ENCODE peak calls at places on chromosome 22, in four cellular contexts. E is dorsolateral prefrontal cortex, X is brain microvascular endothelial cell, Q is transverse colon. R is an unnamed sample.
A peak's percentile ranks its signal among the peaks of the same experiment; 100 is the strongest.

GRCh38 chr22:36384766-36385400 is 2.9 kb downstream of the MYH9 start:
- DNase-seq in Q (no peak), E (no peak), X (no peak), R (peak; percentile 30)

GRCh38 chr22:36301384-36301828 is 48.5 kb downstream of the APOL1 start:
- DNase-seq in Q (peak; percentile 85), X (peak; percentile 36), E (peak; percentile 84), R (no peak)

GRCh38 chr22:30078320-30079311 is 1.6 kb upstream of the HORMAD2 start:
- DNase-seq in X (no peak), Q (no peak), E (no peak), R (peak; percentile 40)

GRCh38 chr22:36245805-36246356 is 6.6 kb upstream of the APOL2 start:
- DNase-seq in E (no peak), X (no peak), Q (no peak), R (no peak)

GRCh38 chr22:20469110-20469855 is 26.3 kb downstream of the KLHL22 start:
- DNase-seq in X (no peak), Q (no peak), E (no peak), R (no peak)

GRCh38 chr22:19876941-19877625 is 22.4 kb upstream of the GNB1L start:
- DNase-seq in Q (no peak), X (no peak), E (no peak), R (no peak)

GRCh38 chr22:30210235-30210831 is 36.2 kb downstream of the LIF start:
- DNase-seq in E (no peak), Q (no peak), X (peak; percentile 81), R (peak; percentile 79)

GRCh38 chr22:23075525-23076216 is 5.4 kb downstream of the GNAZ start:
- DNase-seq in X (no peak), Q (no peak), E (no peak), R (no peak)

GRCh38 chr22:47808236-47808845 is 1045.9 kb downstream of the TBC1D22A start:
- DNase-seq in Q (no peak), X (no peak), E (no peak), R (no peak)

GRCh38 chr22:30261134-30261533 is 5.5 kb downstream of the OSM start:
- DNase-seq in E (no peak), Q (no peak), X (no peak), R (no peak)

GRCh38 chr22:37443086-37443485 is 15.8 kb upstream of the ELFN2 start:
- DNase-seq in Q (no peak), X (no peak), E (no peak), R (no peak)

GRCh38 chr22:19819911-19820879 is 34.5 kb downstream of the GNB1L start:
- DNase-seq in X (no peak), Q (no peak), E (peak; percentile 2), R (no peak)

GRCh38 chr22:44424867-44425351 is 73.1 kb downstream of the RTL6 start:
- DNase-seq in E (no peak), X (no peak), Q (no peak), R (no peak)

GRCh38 chr22:40215266-40215665 is 37.5 kb downstream of the TNRC6B start:
- DNase-seq in X (no peak), Q (no peak), E (peak; percentile 79), R (no peak)

GRCh38 chr22:20981787-20982562 is at the start of gene LZTR1:
- DNase-seq in X (peak; percentile 57), Q (peak; percentile 86), E (peak; percentile 89), R (peak; percentile 57)

GRCh38 chr22:37990302-37990701 is 5.9 kb upstream of the SOX10 start:
- DNase-seq in Q (no peak), E (no peak), X (no peak), R (no peak)

GRCh38 chr22:37911697-37912096 is 5.6 kb downstream of the MICALL1 start:
- DNase-seq in X (no peak), Q (no peak), E (no peak), R (no peak)

GRCh38 chr22:29382575-29383328 is 5.6 kb downstream of the AP1B1 start:
- DNase-seq in Q (peak; percentile 67), X (no peak), E (no peak), R (no peak)

GRCh38 chr22:39493759-39494158 is 8.3 kb upstream of the MIEF1 start:
- DNase-seq in Q (no peak), E (no peak), X (peak; percentile 67), R (no peak)

GRCh38 chr22:48217596-48217995 is 1455.1 kb downstream of the TBC1D22A start:
- DNase-seq in X (no peak), E (no peak), Q (no peak), R (no peak)

GRCh38 chr22:36768141-36768540 is 7.8 kb downstream of the IFT27 start:
- DNase-seq in X (no peak), Q (no peak), E (no peak), R (no peak)

GRCh38 chr22:33477131-33478111 is 419.2 kb upstream of the SYN3 start:
- DNase-seq in X (no peak), Q (no peak), E (no peak), R (no peak)

GRCh38 chr22:39634530-39635399 is 64.2 kb downstream of the CACNA1I start:
- DNase-seq in X (peak; percentile 79), E (no peak), Q (peak; percentile 49), R (peak; percentile 86)

GRCh38 chr22:31676700-31677099 is 14.7 kb upstream of the PISD start:
- DNase-seq in E (peak; percentile 94), X (peak; percentile 94), Q (peak; percentile 97), R (peak; percentile 88)

GRCh38 chr22:36435516-36436415 is 45.7 kb downstream of the TXN2 start:
- DNase-seq in Q (peak; percentile 84), X (no peak), E (no peak), R (no peak)

GRCh38 chr22:19879248-19879575 is 24.5 kb upstream of the GNB1L start:
- DNase-seq in X (no peak), E (no peak), Q (no peak), R (no peak)

GRCh38 chr22:41301085-41302015 is at the start of gene ZC3H7B:
- DNase-seq in E (peak; percentile 83), Q (peak; percentile 87), X (peak; percentile 67), R (peak; percentile 72)

GRCh38 chr22:20245577-20246367 is 22.3 kb downstream of the RTN4R start:
- DNase-seq in E (no peak), X (no peak), Q (no peak), R (no peak)

GRCh38 chr22:37896181-37896592 is 9.9 kb upstream of the MICALL1 start:
- DNase-seq in E (no peak), Q (peak; percentile 59), X (no peak), R (peak; percentile 96)

DNA sequence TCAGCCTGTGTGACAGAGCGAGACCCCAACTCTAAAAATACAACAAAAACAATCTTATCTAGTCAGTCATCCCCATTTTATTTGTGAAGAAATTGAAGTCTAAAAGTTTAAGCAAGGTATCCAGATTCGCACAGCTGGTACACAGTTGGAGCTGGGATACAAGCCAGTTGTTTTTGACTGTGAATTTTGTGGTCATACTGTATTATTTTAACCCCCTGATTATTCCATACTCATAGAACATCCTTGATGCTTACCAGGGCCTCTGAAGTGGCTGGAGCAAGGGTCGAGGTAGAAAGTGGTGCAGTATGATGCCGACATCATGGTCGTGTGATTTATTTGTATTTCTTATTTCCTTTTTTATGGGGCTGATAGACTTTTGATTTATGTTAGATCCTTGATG is 50.0 kb downstream of the BID start:
- DNase-seq in Q (no peak), E (no peak), X (no peak), R (no peak)
- H3K27ac ChIP-seq in Q (peak overlapping the region; percentile 65), E (peak overlapping the region; percentile 84), X (peak overlapping the region; percentile 58), R (no peak overlapping the region)

DNA sequence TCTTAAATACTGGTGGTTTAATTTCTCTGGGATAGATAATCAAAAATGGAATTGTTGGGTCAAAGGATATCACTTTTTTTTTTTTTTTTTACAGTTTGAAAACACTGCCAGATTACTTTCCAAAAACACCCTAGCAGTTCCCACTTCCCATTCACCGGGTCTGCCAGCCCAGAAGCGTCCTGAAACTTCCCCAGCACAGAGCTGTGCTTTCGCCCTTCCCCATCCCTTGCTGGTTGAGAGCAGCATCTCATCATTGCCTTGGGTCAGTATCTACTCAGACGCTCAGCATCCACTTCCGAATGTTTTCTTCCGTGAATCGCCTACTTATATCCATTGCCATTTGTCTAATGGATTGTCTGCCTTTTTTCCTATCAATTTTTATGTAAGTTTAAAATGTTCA is 5.5 kb downstream of the CERK start:
- DNase-seq in X (no peak), Q (no peak), E (no peak), R (no peak)
- H3K27ac ChIP-seq in X (no peak overlapping the region), Q (no peak overlapping the region), E (no peak overlapping the region), R (no peak overlapping the region)

DNA sequence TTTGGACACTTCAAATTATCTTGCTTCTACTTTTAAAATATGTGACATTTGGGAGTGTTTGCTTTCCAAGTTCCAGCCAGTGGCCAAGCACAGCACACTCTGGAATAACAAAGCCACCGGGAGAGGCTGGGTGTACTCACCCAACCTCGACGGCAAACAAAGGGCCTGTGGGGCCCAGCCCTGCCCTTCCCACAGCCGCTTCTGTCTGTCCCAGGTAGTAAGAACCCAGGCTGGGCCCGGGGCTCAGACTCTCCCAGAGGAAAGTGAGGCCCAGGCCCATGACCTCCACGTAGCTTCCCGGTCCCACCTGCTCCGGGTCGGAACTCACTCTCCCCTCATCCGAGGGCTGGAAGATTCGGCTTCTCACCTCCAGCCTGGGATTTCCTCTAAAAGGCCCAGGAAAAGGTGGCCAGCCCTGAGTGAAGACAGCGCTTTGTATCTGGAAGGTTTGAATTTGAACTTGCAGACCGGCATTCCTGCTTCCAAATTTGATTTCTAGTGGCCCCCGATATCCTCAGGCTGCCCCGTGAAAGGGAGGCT is 93.5 kb downstream of the CELSR1 start:
- DNase-seq in X (no peak), Q (peak; percentile 36), E (no peak), R (no peak)
- H3K27ac ChIP-seq in X (no peak overlapping the region), Q (no peak overlapping the region), E (no peak overlapping the region), R (peak overlapping the region; percentile 52)

GRCh38 chr22:49690454-49690853 is 137.2 kb downstream of the BRD1 start:
- DNase-seq in X (no peak), E (no peak), Q (no peak), R (no peak)

GRCh38 chr22:49689858-49690257 is 137.8 kb downstream of the BRD1 start:
- DNase-seq in Q (no peak), E (no peak), X (no peak), R (no peak)

GRCh38 chr22:49688516-49689254 is 139.0 kb downstream of the BRD1 start:
- DNase-seq in X (no peak), Q (no peak), E (no peak), R (no peak)

GRCh38 chr22:49687786-49688515 is 139.7 kb downstream of the BRD1 start:
- DNase-seq in Q (no peak), E (no peak), X (no peak), R (no peak)

DNA sequence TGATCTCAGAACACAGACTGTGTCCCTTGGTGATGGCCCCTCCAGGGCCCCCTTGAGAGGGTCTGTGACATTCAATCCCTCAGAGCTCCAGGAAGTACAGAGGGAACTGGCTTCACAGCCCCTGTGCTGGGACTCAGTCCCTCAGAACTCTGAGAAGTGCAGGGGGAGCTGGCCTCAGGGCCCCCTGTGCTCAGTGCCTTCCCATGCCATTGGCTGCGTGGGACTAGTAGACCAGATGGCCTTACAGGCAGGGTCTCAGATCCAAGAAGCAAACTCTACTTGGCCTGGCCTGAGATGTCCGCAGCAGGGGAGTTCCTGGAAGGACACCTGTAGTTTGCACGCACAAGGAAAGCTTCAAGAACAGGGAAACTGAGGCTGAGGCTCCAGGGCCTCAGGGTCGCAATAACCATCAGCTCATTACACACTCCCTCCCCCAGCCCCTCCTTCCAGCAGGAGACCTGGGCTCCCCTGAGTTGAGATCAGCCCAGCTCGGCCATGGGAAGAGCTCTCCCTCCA is 138.4 kb downstream of the BRD1 start:
- DNase-seq in E (no peak), X (no peak), Q (no peak), R (no peak)
- H3K27ac ChIP-seq in E (no peak overlapping the region), X (no peak overlapping the region), Q (no peak overlapping the region), R (no peak overlapping the region)

GRCh38 chr22:24205438-24206189 is 24.3 kb downstream of the SUSD2 start:
- DNase-seq in E (no peak), X (no peak), Q (no peak), R (no peak)
- H3K27ac ChIP-seq in E (no peak overlapping the region), X (peak overlapping the region; percentile 94), Q (no peak overlapping the region), R (no peak overlapping the region)

GRCh38 chr22:46051646-46052045 is 74.7 kb upstream of the WNT7B start:
- DNase-seq in X (no peak), Q (peak; percentile 3), E (no peak), R (no peak)
- H3K27ac ChIP-seq in X (no peak overlapping the region), Q (peak overlapping the region; percentile 99), E (peak overlapping the region; percentile 100), R (no peak overlapping the region)

R was measured in foreskin keratinocyte.